ENCODE peak calls at places on chromosomes 3 and 15, in nine cellular contexts. Z, E, Q, F, X, D, L, P and A are unnamed samples.

GRCh38 chr3:37139567-37140052 is 34.8 kb downstream of the LRRFIP2 start:
- DNase-seq in Z (no peak), E (no peak), Q (no peak), F (no peak), X (peak; percentile 81), D (no peak), L (no peak), P (no peak), A (no peak)

GRCh38 chr3:33430571-33430970 is 9.6 kb downstream of the UBP1 start:
- DNase-seq in Z (no peak), E (no peak), Q (no peak), F (no peak), X (no peak), D (no peak), L (no peak), P (no peak), A (no peak)

GRCh38 chr3:24680214-24680967 is 185.7 kb upstream of the THRB start:
- DNase-seq in Z (no peak), E (no peak), Q (peak; percentile 59), F (peak; percentile 33), X (peak; percentile 72), D (peak; percentile 85), L (peak; percentile 45), P (no peak), A (peak; percentile 27)

GRCh38 chr15:67085237-67085817 is 19.9 kb downstream of the SMAD3 start:
- DNase-seq in Z (no peak), E (no peak), Q (no peak), F (no peak), X (no peak), D (no peak), L (no peak), P (no peak), A (no peak)

GRCh38 chr15:64532921-64533320 is 72.5 kb downstream of the ZNF609 start:
- DNase-seq in Z (no peak), E (no peak), Q (no peak), F (no peak), X (no peak), D (no peak), L (no peak), P (no peak), A (no peak)

GRCh38 chr3:134625462-134625861 is 25.4 kb downstream of the KY start:
- DNase-seq in Z (no peak), E (no peak), Q (no peak), F (no peak), X (peak; percentile 7), D (no peak), L (no peak), P (no peak), A (no peak)

GRCh38 chr3:69649713-69650419 is 89.4 kb upstream of the MITF start:
- DNase-seq in Z (no peak), E (peak; percentile 47), Q (no peak), F (no peak), X (no peak), D (no peak), L (no peak), P (peak; percentile 60), A (no peak)

GRCh38 chr3:122794779-122795673 is at the start of gene SLC49A4:
- DNase-seq in Z (peak; percentile 66), E (peak; percentile 65), Q (peak; percentile 80), F (peak; percentile 20), X (peak; percentile 77), D (peak; percentile 96), L (peak; percentile 39), P (peak; percentile 42), A (peak; percentile 97)

GRCh38 chr3:118548434-118548833 is 486.2 kb downstream of the IGSF11 start:
- DNase-seq in Z (no peak), E (no peak), Q (no peak), F (no peak), X (no peak), D (no peak), L (no peak), P (peak; percentile 73), A (no peak)

GRCh38 chr3:158709666-158710083 is 22.6 kb downstream of the RARRES1 start:
- DNase-seq in Z (no peak), E (peak; percentile 99), Q (no peak), F (no peak), X (no peak), D (no peak), L (no peak), P (peak; percentile 100), A (no peak)

GRCh38 chr15:81256916-81257315 is 60.2 kb downstream of the IL16 start:
- DNase-seq in Z (no peak), E (peak; percentile 73), Q (no peak), F (no peak), X (no peak), D (no peak), L (no peak), P (peak; percentile 31), A (no peak)

DNA sequence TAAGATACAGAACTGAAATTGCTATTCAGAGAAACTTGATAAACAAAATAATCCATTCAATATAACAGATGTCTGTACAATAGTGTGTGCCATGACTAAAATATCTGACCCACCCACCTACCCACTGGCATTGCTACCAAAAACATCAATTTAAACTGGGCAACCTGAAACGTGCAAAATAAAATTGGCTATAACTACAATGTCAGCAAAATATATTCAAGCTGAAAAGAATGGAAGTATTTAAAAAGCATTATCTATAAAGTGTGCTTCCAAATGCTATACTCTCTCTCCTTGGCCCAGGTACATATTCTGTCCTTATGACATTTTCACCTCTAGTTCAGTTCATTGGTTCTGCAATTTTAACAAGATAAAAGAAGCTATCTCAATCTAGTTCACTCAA is 379.6 kb upstream of the ATP11B start:
- DNase-seq in Z (no peak), E (no peak), Q (no peak), F (no peak), X (no peak), D (no peak), L (no peak), P (no peak), A (no peak)
- H3K4me3 ChIP-seq in Z (no peak overlapping the region), E (no peak overlapping the region), Q (no peak overlapping the region), F (no peak overlapping the region), X (no peak overlapping the region), D (no peak overlapping the region), L (no peak overlapping the region), P (no peak overlapping the region), A (no peak overlapping the region)

DNA sequence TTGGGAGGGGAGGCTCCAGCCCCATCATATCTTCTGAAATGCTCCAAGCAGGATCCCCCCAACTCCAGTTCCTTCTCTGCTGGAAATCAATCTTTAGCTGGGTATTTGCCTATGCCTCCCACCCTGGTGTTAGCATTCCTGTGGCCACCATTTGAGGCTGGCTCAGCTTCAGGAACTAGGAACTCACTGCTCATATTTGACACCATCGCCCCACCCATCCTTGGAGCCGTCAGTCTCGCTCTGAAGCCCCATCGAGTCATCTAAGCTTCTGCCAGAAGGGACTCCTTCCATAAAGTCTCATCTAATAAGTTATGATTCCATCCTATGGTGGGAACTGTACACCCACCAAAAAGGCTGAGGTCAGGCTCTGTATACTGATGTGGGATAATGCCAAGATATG is 26.4 kb downstream of the PRKCD start:
- DNase-seq in Z (no peak), E (peak; percentile 65), Q (no peak), F (no peak), X (no peak), D (no peak), L (no peak), P (peak; percentile 41), A (no peak)
- H3K36me3 ChIP-seq in Z (peaks cover 77% of the 10 kb centered on the region), E (peaks cover 29% of the 10 kb centered on the region), Q (peaks cover 62% of the 10 kb centered on the region), F (no peaks in the 10 kb centered on the region), X (no peaks in the 10 kb centered on the region), D (no peaks in the 10 kb centered on the region), L (peaks cover 23% of the 10 kb centered on the region), P (no peaks in the 10 kb centered on the region), A (peaks cover 11% of the 10 kb centered on the region)

GRCh38 chr15:40325188-40325587 is 1.7 kb downstream of the INAFM2 start:
- DNase-seq in Z (no peak), E (peak; percentile 37), Q (no peak), F (no peak), X (no peak), D (no peak), L (no peak), P (no peak), A (no peak)
- H3K4me3 ChIP-seq in Z (no peak overlapping the region), E (peak overlapping the region; percentile 89), Q (peak overlapping the region; percentile 88), F (peak overlapping the region; percentile 51), X (peak overlapping the region; percentile 81), D (peak overlapping the region; percentile 86), L (peak overlapping the region; percentile 91), P (peak overlapping the region; percentile 59), A (no peak overlapping the region)

DNA sequence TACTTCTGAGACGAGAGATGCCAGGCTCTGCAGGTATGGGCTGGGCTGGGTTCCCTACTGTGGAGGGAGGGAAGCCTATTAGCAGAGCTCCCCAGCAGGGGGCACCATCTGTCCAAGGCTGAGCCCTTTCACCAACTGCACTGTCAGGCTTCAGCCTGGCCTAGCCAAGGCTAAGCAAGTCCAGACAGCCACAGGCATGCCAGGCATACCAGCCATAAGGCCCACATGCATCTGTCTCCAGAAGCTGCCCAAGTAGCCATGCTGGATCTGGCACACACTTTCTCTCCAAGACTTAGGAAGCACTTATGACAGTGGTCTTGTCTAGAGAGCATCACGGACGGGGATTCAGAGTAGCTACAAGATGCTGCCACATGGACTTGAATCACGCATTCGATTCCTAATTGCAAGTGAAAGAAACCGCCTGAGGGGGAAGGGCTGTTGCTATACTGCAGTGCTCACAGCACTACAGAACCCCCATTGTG is 28.3 kb downstream of the RUVBL1 start:
- DNase-seq in Z (peak; percentile 65), E (peak; percentile 83), Q (peak; percentile 81), F (peak; percentile 57), X (peak; percentile 84), D (peak; percentile 88), L (peak; percentile 46), P (peak; percentile 81), A (peak; percentile 81)
- H3K36me3 ChIP-seq in Z (peaks cover 81% of the 10 kb centered on the region), E (peaks cover 31% of the 10 kb centered on the region), Q (peaks cover 57% of the 10 kb centered on the region), F (peaks cover 29% of the 10 kb centered on the region), X (no peaks in the 10 kb centered on the region), D (no peaks in the 10 kb centered on the region), L (peaks cover 7% of the 10 kb centered on the region), P (peaks cover 16% of the 10 kb centered on the region), A (peaks cover 36% of the 10 kb centered on the region)

GRCh38 chr15:99568548-99569352 is 3.0 kb downstream of the MEF2A start:
- DNase-seq in Z (no peak), E (peak; percentile 57), Q (no peak), F (no peak), X (no peak), D (no peak), L (no peak), P (peak; percentile 55), A (peak; percentile 47)
- H3K4me3 ChIP-seq in Z (no peak overlapping the region), E (no peak overlapping the region), Q (peak overlapping the region; percentile 83), F (no peak overlapping the region), X (no peak overlapping the region), D (peak overlapping the region; percentile 74), L (no peak overlapping the region), P (no peak overlapping the region), A (no peak overlapping the region)